ENCODE peak calls at places on chromosomes 1 and 21, in six cellular contexts. Z is AG04449; B is SJSA1; P is CD4-positive, CD25-positive, alpha-beta regulatory T cell; N is astrocyte; Y is fibroblast of mammary gland. G is an unnamed sample.

GRCh38 chr1:2459757-2460156 is 16.3 kb upstream of the PLCH2 start:
- DNase-seq in Z (no peak), B (no peak), P (no peak), N (peak), Y (peak), G (no peak)

GRCh38 chr21:28798798-28799197 is 193.9 kb downstream of the LTN1 start:
- DNase-seq in Z (no peak), B (no peak), P (no peak), N (no peak), Y (peak), G (no peak)

GRCh38 chr1:162631546-162632233 is 574 bp upstream of the DDR2 start:
- DNase-seq in Z (no peak), B (peak), P (no peak), N (no peak), Y (peak), G (no peak)

GRCh38 chr1:159960721-159961381 is 6.8 kb upstream of the SLAMF9 start:
- DNase-seq in Z (peak), B (no peak), P (no peak), N (peak), Y (peak), G (no peak)

GRCh38 chr1:41668967-41669366 is 184.5 kb upstream of the EDN2 start:
- DNase-seq in Z (no peak), B (no peak), P (no peak), N (no peak), Y (no peak), G (no peak)

GRCh38 chr1:184535191-184535970 is 148.6 kb downstream of the C1orf21 start:
- DNase-seq in Z (peak), B (no peak), P (no peak), N (peak), Y (peak), G (no peak)

GRCh38 chr1:109509176-109510134 is at the start of gene AMIGO1:
- DNase-seq in Z (no peak), B (no peak), P (peak), N (no peak), Y (peak), G (no peak)

GRCh38 chr1:235408503-235408960 is 41.3 kb downstream of the TBCE start:
- DNase-seq in Z (no peak), B (no peak), P (no peak), N (no peak), Y (no peak), G (no peak)

GRCh38 chr1:181061891-181062777 is 26.4 kb upstream of the IER5 start:
- DNase-seq in Z (no peak), B (no peak), P (peak), N (no peak), Y (no peak), G (no peak)

GRCh38 chr1:236868625-236869467 is 73.8 kb downstream of the MTR start:
- DNase-seq in Z (no peak), B (no peak), P (peak), N (peak), Y (peak), G (peak)

GRCh38 chr1:246629030-246629429 is 62.8 kb downstream of the CNST start:
- DNase-seq in Z (no peak), B (no peak), P (no peak), N (no peak), Y (no peak), G (no peak)

GRCh38 chr1:97603218-97603617 is 317.6 kb downstream of the DPYD start:
- DNase-seq in Z (no peak), B (no peak), P (no peak), N (no peak), Y (no peak), G (no peak)

GRCh38 chr1:150156868-150157603 is 7.3 kb downstream of the PLEKHO1 start:
- DNase-seq in Z (no peak), B (peak), P (no peak), N (peak), Y (peak), G (no peak)

GRCh38 chr1:151820940-151821339 is 10.7 kb downstream of the RORC start:
- DNase-seq in Z (no peak), B (no peak), P (no peak), N (no peak), Y (no peak), G (no peak)

GRCh38 chr1:89724369-89725015 is 91.6 kb downstream of the LRRC8C start:
- DNase-seq in Z (no peak), B (no peak), P (no peak), N (peak), Y (peak), G (no peak)

GRCh38 chr1:232140419-232141166 is 489.3 kb downstream of the SIPA1L2 start:
- DNase-seq in Z (no peak), B (no peak), P (no peak), N (no peak), Y (no peak), G (no peak)

GRCh38 chr21:37204580-37204979 is 62.6 kb downstream of the VPS26C start:
- DNase-seq in Z (no peak), B (no peak), P (no peak), N (peak), Y (no peak), G (no peak)

GRCh38 chr21:38460171-38460742 is 38.0 kb downstream of the ERG start:
- DNase-seq in Z (no peak), B (peak), P (no peak), N (peak), Y (peak), G (no peak)

GRCh38 chr1:213564215-213564659 is 423.5 kb upstream of the PROX1 start:
- DNase-seq in Z (no peak), B (no peak), P (no peak), N (no peak), Y (peak), G (no peak)

GRCh38 chr21:21401444-21401843 is 403.2 kb downstream of the NCAM2 start:
- DNase-seq in Z (no peak), B (no peak), P (no peak), N (no peak), Y (no peak), G (no peak)

GRCh38 chr1:25063591-25064416 is 133.7 kb upstream of the RUNX3 start:
- DNase-seq in Z (no peak), B (peak), P (no peak), N (peak), Y (no peak), G (no peak)

GRCh38 chr1:175646439-175647209 is 96.8 kb downstream of the TNR start:
- DNase-seq in Z (no peak), B (no peak), P (no peak), N (no peak), Y (no peak), G (no peak)

GRCh38 chr1:156390409-156391144 is 21.6 kb downstream of the RHBG start:
- DNase-seq in Z (no peak), B (no peak), P (no peak), N (no peak), Y (no peak), G (no peak)

GRCh38 chr1:203794764-203795381 is 550 bp upstream of the ZBED6 start:
- DNase-seq in Z (no peak), B (no peak), P (no peak), N (no peak), Y (no peak), G (no peak)

GRCh38 chr1:83959824-83960441 is 39.0 kb downstream of the TTLL7 start:
- DNase-seq in Z (no peak), B (no peak), P (no peak), N (peak), Y (peak), G (no peak)

GRCh38 chr1:170776147-170776734 is 112.3 kb downstream of the PRRX1 start:
- DNase-seq in Z (no peak), B (no peak), P (no peak), N (no peak), Y (peak), G (no peak)

GRCh38 chr1:3597599-3597964 is 13.7 kb downstream of the MEGF6 start:
- DNase-seq in Z (no peak), B (no peak), P (no peak), N (no peak), Y (no peak), G (no peak)

GRCh38 chr1:240701412-240701811 is 89.5 kb upstream of the GREM2 start:
- DNase-seq in Z (peak), B (no peak), P (no peak), N (peak), Y (peak), G (peak)

GRCh38 chr1:30329802-30330557 is 393.4 kb downstream of the MATN1 start:
- DNase-seq in Z (no peak), B (peak), P (no peak), N (no peak), Y (no peak), G (no peak)

GRCh38 chr1:6162341-6162740 is 17.8 kb downstream of the CHD5 start:
- DNase-seq in Z (no peak), B (no peak), P (no peak), N (no peak), Y (no peak), G (no peak)

DNA sequence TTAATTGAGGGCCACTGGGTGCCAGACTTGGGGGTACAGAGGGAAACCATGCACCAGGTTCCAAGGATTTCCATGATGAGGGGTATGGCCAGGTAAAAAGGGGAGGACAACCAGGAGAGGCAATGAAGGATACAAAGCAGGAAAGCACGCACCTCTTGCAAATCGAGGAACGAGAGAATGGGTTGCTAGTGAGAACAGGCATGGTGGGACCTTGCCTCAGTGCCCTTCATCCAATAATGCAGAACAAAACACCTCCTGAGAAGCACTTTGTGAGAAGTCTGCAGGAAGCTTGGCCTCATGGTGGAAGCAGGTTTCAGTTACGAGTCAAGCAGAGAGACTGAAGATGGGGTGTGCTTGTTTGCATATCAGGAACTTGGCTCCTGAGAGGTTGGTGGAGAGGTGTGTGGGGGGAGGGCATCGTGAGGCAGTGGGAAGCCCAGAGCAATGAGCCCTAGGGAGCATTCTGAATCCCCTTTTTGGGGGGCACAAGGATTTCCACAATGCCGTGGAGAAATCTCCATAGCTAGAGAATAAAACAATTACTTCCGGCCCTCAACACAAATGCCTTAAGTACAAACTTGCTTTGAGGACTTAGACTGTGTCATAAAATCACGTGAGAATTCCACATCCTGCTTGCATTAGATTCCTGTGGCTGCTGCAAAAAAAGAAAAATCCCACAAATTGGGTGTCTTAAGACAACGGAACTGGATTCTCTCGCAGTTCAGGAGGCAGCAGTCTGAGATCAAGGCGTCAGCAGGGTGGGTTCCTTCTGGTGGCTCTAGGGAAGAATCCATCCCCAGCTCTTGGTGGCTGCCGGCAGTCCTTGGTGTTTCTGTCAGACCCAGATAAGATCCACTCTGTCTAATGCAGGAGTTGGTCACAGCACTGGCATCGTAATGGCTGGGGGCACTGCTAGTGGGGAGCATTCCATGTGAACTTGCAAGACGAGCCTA is 54.9 kb upstream of the BACE2 start:
- DNase-seq in Z (peak), B (no peak), P (no peak), N (peak), Y (peak), G (peak)
- H3K4me3 ChIP-seq in Z (peak), B (no peak), P (peak), N (peak), Y (no peak), G (no peak)

GRCh38 chr1:210252621-210253041 is 20.0 kb downstream of the SERTAD4 start:
- DNase-seq in Z (no peak), B (no peak), P (no peak), N (no peak), Y (no peak), G (no peak)

GRCh38 chr1:210248341-210248740 is 15.7 kb downstream of the SERTAD4 start:
- DNase-seq in Z (no peak), B (no peak), P (no peak), N (peak), Y (peak), G (no peak)

GRCh38 chr1:210251680-210252490 is 19.3 kb downstream of the SERTAD4 start:
- DNase-seq in Z (no peak), B (no peak), P (no peak), N (no peak), Y (no peak), G (no peak)

GRCh38 chr1:210250665-210250997 is 18.0 kb downstream of the SERTAD4 start:
- DNase-seq in Z (no peak), B (no peak), P (no peak), N (no peak), Y (no peak), G (no peak)

DNA sequence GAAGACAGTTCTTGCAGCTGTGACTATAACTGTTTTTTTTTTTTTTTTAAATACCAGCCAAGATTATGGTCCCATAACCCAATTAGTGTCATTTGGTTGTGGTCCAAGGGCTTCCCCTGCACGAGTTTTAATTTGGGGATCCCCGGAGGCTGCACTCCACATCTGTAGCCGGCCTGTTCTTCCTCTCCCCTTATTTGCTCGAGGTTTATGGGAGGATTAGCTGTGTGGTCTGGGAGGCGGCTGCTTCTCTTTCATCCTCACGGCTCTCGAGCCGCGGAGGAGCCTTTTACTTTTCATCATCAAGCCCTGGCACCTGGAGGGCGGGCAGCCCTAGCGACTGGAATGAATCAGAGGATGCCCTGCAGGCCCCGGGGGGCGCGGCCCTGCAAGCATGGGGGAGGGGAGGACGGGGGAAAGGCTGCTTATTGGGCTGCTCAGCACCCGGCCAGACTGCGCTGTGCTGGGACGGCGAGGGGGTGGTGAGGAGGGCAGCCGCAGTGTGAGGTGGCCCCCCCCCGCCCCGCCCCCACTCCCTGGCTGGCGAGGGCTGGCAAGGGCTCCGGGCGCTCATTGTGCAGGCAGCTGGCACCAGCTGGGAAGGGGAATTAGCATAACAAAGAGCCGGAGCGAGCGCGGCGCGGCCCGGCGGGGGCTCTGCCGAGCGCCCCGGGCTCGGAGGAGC is 18.5 kb downstream of the SERTAD4 start:
- DNase-seq in Z (no peak), B (peak), P (no peak), N (peak), Y (no peak), G (peak)
- H3K4me3 ChIP-seq in Z (peak), B (peak), P (no peak), N (peak), Y (peak), G (peak)

DNA sequence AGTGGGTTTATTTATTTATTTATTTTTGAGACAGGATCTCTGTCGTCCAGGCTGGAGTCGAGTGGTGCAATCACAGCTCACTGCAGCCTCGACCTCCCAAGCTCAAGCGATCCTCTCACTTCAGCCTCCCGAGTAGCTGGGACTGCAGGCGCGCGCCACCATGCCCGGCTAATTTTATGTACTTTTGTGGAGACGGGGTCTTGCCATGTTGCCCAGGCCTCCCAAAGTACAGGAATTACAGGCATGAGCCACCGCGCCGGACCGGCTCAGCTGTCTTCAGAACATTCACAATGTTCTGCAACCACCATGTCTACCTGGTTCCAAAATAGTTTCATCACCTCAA is 406 bp upstream of the DNAJC8 start:
- DNase-seq in Z (no peak), B (no peak), P (no peak), N (no peak), Y (no peak), G (no peak)
- H3K4me3 ChIP-seq in Z (no peak), B (peak), P (peak), N (no peak), Y (peak), G (no peak)

GRCh38 chr1:11285883-11286734 is 13.1 kb downstream of the UBIAD1 start:
- DNase-seq in Z (no peak), B (no peak), P (no peak), N (no peak), Y (peak), G (no peak)
- H3K4me3 ChIP-seq in Z (no peak), B (no peak), P (no peak), N (no peak), Y (no peak), G (no peak)

DNA sequence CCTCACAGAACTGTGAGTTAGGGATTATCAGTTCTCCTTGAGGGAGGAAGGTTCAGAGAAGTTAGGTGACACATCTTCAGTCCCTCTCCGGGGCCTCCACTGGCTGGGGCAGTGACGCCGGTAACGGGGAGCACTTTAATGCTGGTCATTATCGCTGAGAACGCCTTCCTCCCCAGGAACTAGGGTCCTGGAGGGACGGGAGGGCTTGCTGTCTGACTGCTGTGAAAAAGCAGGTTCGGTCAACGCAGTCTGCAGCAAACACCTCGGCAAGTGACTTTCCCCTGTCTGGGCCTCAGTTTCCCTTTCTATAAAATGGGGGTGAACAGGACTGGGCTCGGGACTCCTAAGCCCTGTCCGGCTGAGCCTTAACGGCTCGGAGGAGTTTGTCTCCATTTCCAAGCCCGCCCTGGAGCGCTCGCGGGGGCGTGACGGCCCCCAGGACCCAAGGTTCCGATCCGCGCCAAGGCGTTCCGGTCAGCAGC is 341 bp upstream of the TMEM61 start:
- DNase-seq in Z (no peak), B (no peak), P (no peak), N (no peak), Y (no peak), G (no peak)
- H3K4me3 ChIP-seq in Z (peak), B (no peak), P (no peak), N (peak), Y (no peak), G (peak)

GRCh38 chr1:20660363-20661234 is 570 bp downstream of the DDOST start:
- DNase-seq in Z (no peak), B (no peak), P (no peak), N (no peak), Y (no peak), G (no peak)
- H3K4me3 ChIP-seq in Z (peak), B (peak), P (peak), N (peak), Y (peak), G (peak)

GRCh38 chr1:158398818-158399502 is at the start of gene OR10T2:
- DNase-seq in Z (no peak), B (no peak), P (no peak), N (no peak), Y (no peak), G (no peak)
- H3K4me3 ChIP-seq in Z (no peak), B (no peak), P (no peak), N (no peak), Y (no peak), G (no peak)

DNA sequence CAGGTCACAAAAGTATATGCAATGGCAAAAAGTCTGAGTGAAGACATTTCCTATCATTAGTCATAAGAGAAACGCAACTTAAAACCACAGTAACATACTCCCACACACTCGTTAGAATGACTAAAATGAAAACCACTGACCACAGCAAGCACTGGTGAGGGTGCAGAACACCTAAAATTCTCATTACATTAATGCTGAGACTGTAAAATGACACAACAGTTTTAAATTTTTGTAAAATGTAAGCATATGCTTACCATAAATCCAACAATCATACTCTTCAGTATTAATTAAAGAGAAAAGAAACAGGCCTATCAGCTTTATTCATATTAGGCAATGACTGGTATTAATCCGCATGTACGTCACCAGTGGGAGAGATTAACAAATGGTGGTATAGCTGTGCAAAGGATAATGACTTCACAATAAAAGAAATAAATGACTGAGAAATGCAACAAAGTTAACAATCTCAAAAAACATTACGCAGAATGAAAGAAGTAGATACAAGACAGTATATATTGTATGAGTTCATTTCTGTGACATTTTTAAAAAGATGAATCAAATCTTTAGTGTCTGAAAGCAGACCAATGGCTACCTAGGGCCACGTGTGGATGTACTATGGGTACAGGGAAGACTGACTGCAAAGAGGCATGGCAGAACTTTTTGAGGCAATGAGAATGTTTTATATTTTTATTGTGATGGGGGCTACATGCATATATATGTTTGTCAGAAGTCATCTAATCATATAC is 253.4 kb downstream of the AKT3 start:
- DNase-seq in Z (peak), B (no peak), P (peak), N (peak), Y (peak), G (peak)
- H3K4me3 ChIP-seq in Z (no peak), B (no peak), P (peak), N (no peak), Y (no peak), G (no peak)

G was measured in kidney epithelial cell.